ENCODE peak calls at places on chromosome 19, in nine cellular contexts. Q, W, V, H, G, S, U, T and L are unnamed samples.

GRCh38 chr19:41353466-41354342 is at the start of gene TGFB1:
- DNase-seq in Q (peak; percentile 83), W (peak; percentile 74), V (peak; percentile 92), H (peak; percentile 92), G (peak; percentile 75), S (peak; percentile 82), U (peak; percentile 39), T (peak; percentile 32), L (peak; percentile 91)

GRCh38 chr19:19043481-19043880 is 10.1 kb downstream of the ARMC6 start:
- DNase-seq in Q (no peak), W (no peak), V (no peak), H (no peak), G (no peak), S (no peak), U (no peak), T (no peak), L (no peak)

GRCh38 chr19:58021541-58022282 is 12.1 kb upstream of the ZSCAN1 start:
- DNase-seq in Q (peak; percentile 25), W (peak; percentile 9), V (peak; percentile 55), H (peak; percentile 68), G (peak; percentile 84), S (peak; percentile 34), U (peak; percentile 41), T (peak; percentile 31), L (peak; percentile 73)

GRCh38 chr19:46739290-46739771 is 6.5 kb upstream of the FKRP start:
- DNase-seq in Q (no peak), W (no peak), V (no peak), H (no peak), G (no peak), S (no peak), U (peak; percentile 20), T (no peak), L (no peak)

GRCh38 chr19:14091885-14092462 is 1.4 kb upstream of the SAMD1 start:
- DNase-seq in Q (no peak), W (no peak), V (no peak), H (peak; percentile 62), G (no peak), S (no peak), U (no peak), T (no peak), L (peak; percentile 49)

GRCh38 chr19:4077800-4078683 is 11.3 kb upstream of the ZBTB7A start:
- DNase-seq in Q (no peak), W (no peak), V (peak; percentile 52), H (peak; percentile 71), G (no peak), S (no peak), U (no peak), T (no peak), L (peak; percentile 70)

GRCh38 chr19:854549-854948 is 2.4 kb downstream of the ELANE start:
- DNase-seq in Q (no peak), W (no peak), V (no peak), H (no peak), G (no peak), S (no peak), U (no peak), T (no peak), L (no peak)

GRCh38 chr19:54502518-54503048 is at the start of gene LAIR2:
- DNase-seq in Q (no peak), W (no peak), V (no peak), H (no peak), G (no peak), S (no peak), U (peak; percentile 4), T (no peak), L (no peak)

GRCh38 chr19:56133858-56134654 is 7.0 kb upstream of the ZNF444 start:
- DNase-seq in Q (no peak), W (peak; percentile 35), V (no peak), H (no peak), G (no peak), S (peak; percentile 34), U (peak; percentile 61), T (no peak), L (no peak)

GRCh38 chr19:52935434-52935833 is 12.2 kb upstream of the ZNF888 start:
- DNase-seq in Q (no peak), W (no peak), V (peak; percentile 71), H (no peak), G (no peak), S (peak; percentile 96), U (no peak), T (no peak), L (no peak)

GRCh38 chr19:21604351-21604926 is 99.0 kb downstream of the ZNF429 start:
- DNase-seq in Q (no peak), W (peak; percentile 33), V (no peak), H (no peak), G (no peak), S (peak; percentile 2), U (no peak), T (no peak), L (peak; percentile 34)

GRCh38 chr19:40466219-40467006 is at the start of gene SPTBN4:
- DNase-seq in Q (no peak), W (no peak), V (peak; percentile 12), H (peak; percentile 74), G (peak; percentile 33), S (no peak), U (no peak), T (no peak), L (peak; percentile 93)

GRCh38 chr19:29302002-29302928 is 89.3 kb upstream of the UQCRFS1 start:
- DNase-seq in Q (no peak), W (no peak), V (no peak), H (no peak), G (no peak), S (no peak), U (no peak), T (no peak), L (no peak)

GRCh38 chr19:7349961-7350711 is 1.4 kb downstream of the ARHGEF18 start:
- DNase-seq in Q (no peak), W (no peak), V (no peak), H (peak; percentile 44), G (no peak), S (no peak), U (no peak), T (no peak), L (no peak)

GRCh38 chr19:21147540-21147939 is 5.7 kb downstream of the ZNF431 start:
- DNase-seq in Q (no peak), W (no peak), V (no peak), H (no peak), G (no peak), S (no peak), U (no peak), T (no peak), L (no peak)

GRCh38 chr19:13103585-13103923 is 896 bp upstream of the LYL1 start:
- DNase-seq in Q (no peak), W (no peak), V (no peak), H (no peak), G (peak; percentile 25), S (no peak), U (no peak), T (no peak), L (no peak)

GRCh38 chr19:16025108-16026101 is 50.9 kb upstream of the TPM4 start:
- DNase-seq in Q (peak; percentile 48), W (peak; percentile 46), V (peak; percentile 38), H (no peak), G (peak; percentile 82), S (peak; percentile 86), U (peak; percentile 81), T (no peak), L (peak; percentile 37)

GRCh38 chr19:51710163-51710562 is 13.6 kb downstream of the HAS1 start:
- DNase-seq in Q (no peak), W (no peak), V (no peak), H (no peak), G (no peak), S (no peak), U (no peak), T (no peak), L (no peak)

GRCh38 chr19:55377356-55378131 is 918 bp downstream of the TMEM190 start:
- DNase-seq in Q (no peak), W (no peak), V (no peak), H (no peak), G (peak; percentile 68), S (no peak), U (no peak), T (no peak), L (peak; percentile 72)

GRCh38 chr19:3148503-3148902 is 12.7 kb downstream of the GNA15 start:
- DNase-seq in Q (no peak), W (no peak), V (no peak), H (no peak), G (no peak), S (no peak), U (no peak), T (no peak), L (no peak)

GRCh38 chr19:47155141-47155540 is 24.5 kb downstream of the SAE1 start:
- DNase-seq in Q (no peak), W (no peak), V (no peak), H (no peak), G (no peak), S (no peak), U (no peak), T (no peak), L (no peak)

GRCh38 chr19:50568321-50569022 is at the start of gene LRRC4B:
- DNase-seq in Q (peak; percentile 66), W (no peak), V (peak; percentile 60), H (no peak), G (peak; percentile 68), S (peak; percentile 37), U (no peak), T (no peak), L (no peak)

GRCh38 chr19:52112624-52113023 is 17.1 kb upstream of the ZNF841 start:
- DNase-seq in Q (no peak), W (no peak), V (no peak), H (no peak), G (no peak), S (no peak), U (no peak), T (no peak), L (no peak)

GRCh38 chr19:43984687-43985000 is 656 bp downstream of the ZNF155 start:
- DNase-seq in Q (no peak), W (no peak), V (no peak), H (peak; percentile 3), G (no peak), S (no peak), U (no peak), T (no peak), L (peak; percentile 68)

GRCh38 chr19:53511933-53512374 is 26.0 kb upstream of the ZNF331 start:
- DNase-seq in Q (peak; percentile 28), W (peak; percentile 43), V (peak; percentile 83), H (peak; percentile 49), G (peak; percentile 90), S (peak; percentile 49), U (peak; percentile 44), T (peak; percentile 10), L (peak; percentile 87)

GRCh38 chr19:18833141-18833476 is 1.4 kb downstream of the UPF1 start:
- DNase-seq in Q (no peak), W (no peak), V (no peak), H (no peak), G (no peak), S (no peak), U (no peak), T (no peak), L (no peak)

GRCh38 chr19:48244289-48244688 is 11.4 kb downstream of the CARD8 start:
- DNase-seq in Q (no peak), W (no peak), V (no peak), H (no peak), G (no peak), S (peak; percentile 24), U (no peak), T (no peak), L (no peak)

GRCh38 chr19:42175952-42176648 is 41.4 kb downstream of the DEDD2 start:
- DNase-seq in Q (peak; percentile 33), W (no peak), V (peak; percentile 30), H (no peak), G (peak; percentile 53), S (no peak), U (no peak), T (no peak), L (peak; percentile 64)

GRCh38 chr19:53388168-53388567 is 6.8 kb upstream of the ZNF765 start:
- DNase-seq in Q (no peak), W (no peak), V (no peak), H (no peak), G (no peak), S (no peak), U (no peak), T (no peak), L (no peak)

GRCh38 chr19:44747739-44748425 is 626 bp upstream of the BCL3 start:
- DNase-seq in Q (peak; percentile 42), W (peak; percentile 65), V (peak; percentile 72), H (no peak), G (peak; percentile 61), S (peak; percentile 72), U (peak; percentile 60), T (no peak), L (peak; percentile 84)

GRCh38 chr19:35264281-35265125 is 4.3 kb upstream of the USF2 start:
- DNase-seq in Q (no peak), W (no peak), V (no peak), H (no peak), G (peak; percentile 19), S (no peak), U (no peak), T (no peak), L (peak; percentile 40)